ENCODE peak calls at places on chromosomes 11 and 22, in seven cellular contexts. B, T, V, P, A, W and L are unnamed samples. For H3K9me3, the result is how much of the 10 kb centered on the place peaks cover.

GRCh38 chr22:31661851-31662667 is at the start of gene PISD:
- DNase-seq in B (peak), T (peak), V (peak), P (peak), A (peak), W (peak), L (peak)

GRCh38 chr11:30228323-30228884 is 2.4 kb upstream of the FSHB start:
- DNase-seq in B (no peak), T (no peak), V (no peak), P (no peak), A (no peak), W (no peak), L (no peak)

GRCh38 chr11:17414317-17414737 is 25.9 kb upstream of the KCNJ11 start:
- DNase-seq in B (no peak), T (no peak), V (peak), P (no peak), A (no peak), W (no peak), L (peak)

GRCh38 chr11:12724301-12725046 is 50.3 kb downstream of the TEAD1 start:
- DNase-seq in B (peak), T (peak), V (peak), P (peak), A (peak), W (no peak), L (peak)

GRCh38 chr11:12706531-12707499 is 32.6 kb downstream of the TEAD1 start:
- DNase-seq in B (peak), T (no peak), V (no peak), P (no peak), A (no peak), W (no peak), L (no peak)

GRCh38 chr11:85171648-85172257 is 455.4 kb downstream of the DLG2 start:
- DNase-seq in B (no peak), T (peak), V (no peak), P (peak), A (peak), W (no peak), L (no peak)

GRCh38 chr11:130042093-130042591 is 27.6 kb upstream of the APLP2 start:
- DNase-seq in B (peak), T (peak), V (no peak), P (peak), A (peak), W (no peak), L (no peak)

GRCh38 chr11:62792193-62792575 is 378 bp upstream of the TMEM223 start:
- DNase-seq in B (peak), T (peak), V (no peak), P (no peak), A (no peak), W (peak), L (no peak)

GRCh38 chr22:45946805-45947600 is 30.0 kb downstream of the WNT7B start:
- DNase-seq in B (no peak), T (no peak), V (no peak), P (no peak), A (no peak), W (no peak), L (no peak)

GRCh38 chr11:15885913-15886698 is 470.2 kb downstream of the SOX6 start:
- DNase-seq in B (no peak), T (no peak), V (no peak), P (no peak), A (no peak), W (no peak), L (no peak)

GRCh38 chr11:44596541-44597276 is 31.2 kb downstream of the CD82 start:
- DNase-seq in B (no peak), T (peak), V (no peak), P (no peak), A (peak), W (no peak), L (no peak)

GRCh38 chr11:73334244-73335203 is 26.4 kb downstream of the ARHGEF17 start:
- DNase-seq in B (peak), T (peak), V (no peak), P (peak), A (peak), W (peak), L (no peak)

GRCh38 chr11:129728571-129728970 is 87.1 kb upstream of the TMEM45B start:
- DNase-seq in B (peak), T (no peak), V (no peak), P (peak), A (no peak), W (no peak), L (peak)

GRCh38 chr11:86303257-86303656 is 1.2 kb downstream of the HIKESHI start:
- DNase-seq in B (no peak), T (peak), V (no peak), P (no peak), A (peak), W (no peak), L (no peak)

GRCh38 chr11:60984149-60984548 is 12.7 kb downstream of the CD6 start:
- DNase-seq in B (no peak), T (no peak), V (no peak), P (no peak), A (no peak), W (no peak), L (no peak)

GRCh38 chr11:75845324-75845723 is 30.3 kb downstream of the UVRAG start:
- DNase-seq in B (no peak), T (no peak), V (no peak), P (no peak), A (no peak), W (no peak), L (no peak)

GRCh38 chr22:43928418-43929307 is 5.1 kb downstream of the PNPLA3 start:
- DNase-seq in B (no peak), T (no peak), V (no peak), P (no peak), A (no peak), W (no peak), L (no peak)

GRCh38 chr11:133993921-133994320 is 37.2 kb upstream of the IGSF9B start:
- DNase-seq in B (no peak), T (no peak), V (no peak), P (no peak), A (no peak), W (no peak), L (no peak)

GRCh38 chr11:57571631-57572030 is 4.2 kb upstream of the UBE2L6 start:
- DNase-seq in B (no peak), T (no peak), V (no peak), P (no peak), A (no peak), W (no peak), L (no peak)

GRCh38 chr11:63490551-63491239 is at the start of gene PLAAT5:
- DNase-seq in B (peak), T (peak), V (peak), P (no peak), A (no peak), W (no peak), L (peak)

GRCh38 chr22:28034760-28035401 is 115.8 kb upstream of the PITPNB start:
- DNase-seq in B (peak), T (peak), V (no peak), P (peak), A (peak), W (peak), L (peak)

DNA sequence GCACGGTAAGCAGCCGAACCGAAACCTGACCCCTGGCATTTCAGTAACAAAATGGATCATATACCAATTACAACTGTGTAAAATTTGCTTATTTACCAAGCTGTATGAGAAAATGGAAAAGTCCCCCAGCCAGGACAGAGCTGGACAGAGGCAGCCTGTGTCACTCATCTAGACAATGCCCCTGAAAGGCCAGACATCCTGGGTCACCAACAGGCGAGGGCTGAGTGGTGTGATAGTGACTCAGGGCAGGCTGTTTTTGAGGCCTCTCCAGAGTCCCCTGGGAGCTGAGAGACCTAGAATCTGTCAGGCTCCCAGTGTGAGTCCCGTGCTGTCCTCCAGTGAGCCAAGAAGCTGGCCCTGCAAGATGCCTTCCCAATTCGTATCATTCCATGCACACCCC is 680.4 kb downstream of the TBC1D22A start:
- DNase-seq in B (no peak), T (no peak), V (no peak), P (no peak), A (no peak), W (no peak), L (no peak)
- H3K9me3 ChIP-seq in B (under half), T (under half), V (under half), P (under half), A (under half), W (under half), L (under half)

GRCh38 chr22:49181431-49181830 is 646.2 kb downstream of the BRD1 start:
- DNase-seq in B (no peak), T (no peak), V (peak), P (no peak), A (no peak), W (no peak), L (no peak)
- H3K9me3 ChIP-seq in B (under half), T (under half), V (under half), P (under half), A (under half), W (under half), L (under half)

DNA sequence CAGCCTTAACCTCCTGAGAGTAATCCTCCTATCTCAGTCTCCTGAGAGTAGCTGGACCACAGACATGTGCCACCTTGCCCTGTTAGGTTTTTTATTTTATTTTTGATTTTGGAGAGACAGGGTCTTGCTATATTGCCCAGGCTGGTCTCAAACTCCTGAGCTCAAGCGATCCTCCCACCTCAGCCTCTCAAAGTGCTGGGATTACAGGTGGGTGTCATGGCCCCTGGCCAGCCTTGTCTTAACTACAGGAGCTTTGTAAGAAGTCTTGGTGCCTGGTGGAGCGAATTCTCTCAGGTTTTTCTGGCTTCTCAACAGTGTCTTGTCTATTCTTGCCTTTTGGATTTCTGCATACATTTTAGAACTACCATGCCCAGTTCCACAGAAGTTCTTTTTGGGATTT is 546.4 kb downstream of the TBC1D22A start:
- DNase-seq in B (no peak), T (no peak), V (no peak), P (no peak), A (no peak), W (no peak), L (no peak)
- H3K9me3 ChIP-seq in B (under half), T (under half), V (under half), P (under half), A (under half), W (under half), L (under half)

GRCh38 chr22:47656806-47657205 is 894.4 kb downstream of the TBC1D22A start:
- DNase-seq in B (no peak), T (no peak), V (no peak), P (no peak), A (no peak), W (no peak), L (no peak)

GRCh38 chr22:47663615-47664605 is 901.5 kb downstream of the TBC1D22A start:
- DNase-seq in B (no peak), T (no peak), V (no peak), P (no peak), A (no peak), W (no peak), L (no peak)

GRCh38 chr22:47655930-47656329 is 893.5 kb downstream of the TBC1D22A start:
- DNase-seq in B (no peak), T (no peak), V (no peak), P (no peak), A (no peak), W (no peak), L (no peak)

GRCh38 chr22:47658182-47658581 is 895.7 kb downstream of the TBC1D22A start:
- DNase-seq in B (no peak), T (no peak), V (no peak), P (no peak), A (no peak), W (no peak), L (no peak)

GRCh38 chr22:47659467-47660302 is 897.2 kb downstream of the TBC1D22A start:
- DNase-seq in B (no peak), T (no peak), V (no peak), P (no peak), A (no peak), W (no peak), L (no peak)
- H3K9me3 ChIP-seq in B (under half), T (under half), V (under half), P (under half), A (under half), W (under half), L (under half)

DNA sequence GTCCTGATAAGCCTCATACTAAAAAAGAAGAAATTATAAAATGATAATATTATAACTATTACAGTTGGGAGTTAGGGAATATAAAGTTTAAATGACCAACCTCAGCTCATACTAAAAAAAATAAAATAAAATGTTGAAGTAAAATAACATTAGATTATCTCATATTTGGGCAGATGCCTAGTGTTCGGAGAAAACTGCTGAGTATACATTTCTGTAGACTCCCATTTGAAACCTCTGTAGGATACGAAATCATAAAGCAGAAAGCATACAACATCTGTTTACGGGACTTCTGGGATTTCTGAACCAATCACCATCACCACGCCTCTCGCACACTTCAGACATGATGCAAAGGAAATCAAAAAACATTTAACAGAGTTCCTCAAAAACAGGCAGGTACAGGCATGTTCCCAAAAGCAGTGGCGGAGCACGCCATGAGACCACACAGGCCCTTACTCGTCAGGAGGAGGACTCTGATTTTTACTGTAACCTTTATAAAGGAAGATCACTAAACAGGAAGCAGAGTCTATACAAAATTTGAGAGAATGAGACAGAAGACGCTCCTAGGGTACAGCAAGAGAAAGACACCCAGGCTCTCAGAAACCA is 8.6 kb downstream of the ZNF195 start:
- DNase-seq in B (no peak), T (no peak), V (no peak), P (no peak), A (no peak), W (no peak), L (no peak)
- H3K9me3 ChIP-seq in B (under half), T (under half), V (under half), P (under half), A (under half), W (under half), L (under half)